ENCODE peak calls at places on chromosome 18, in ten cellular contexts. C is sigmoid colon, R is chondrocyte, W is A549, U is cardiac muscle cell, L is fibroblast of villous mesenchyme, K is fibroblast of pulmonary artery, D is AG10803, M is RWPE1, G is HFFc6. E is an unnamed sample.

GRCh38 chr18:13486686-13487085 is 239.7 kb downstream of the FAM210A start:
- DNase-seq in G (no peak), R (no peak), U (no peak), M (no peak), C (no peak), L (no peak), K (no peak), D (no peak), W (no peak), E (no peak)

GRCh38 chr18:78900938-78901909 is 78.4 kb upstream of the SALL3 start:
- DNase-seq in R (no peak), G (no peak), M (no peak), U (no peak), C (no peak), W (no peak), K (no peak), L (no peak), D (no peak), E (no peak)

GRCh38 chr18:48295586-48296311 is 113.4 kb downstream of the ZBTB7C start:
- DNase-seq in L (no peak), R (no peak), M (no peak), U (peak; percentile 34), W (no peak), D (no peak), G (no peak), K (peak; percentile 6), C (no peak), E (no peak)

GRCh38 chr18:26175481-26175880 is 41.8 kb downstream of the PSMA8 start:
- DNase-seq in C (no peak), K (no peak), D (no peak), L (no peak), W (no peak), U (no peak), G (no peak), R (no peak), M (no peak), E (no peak)

GRCh38 chr18:49168970-49169619 is 218.3 kb upstream of the SMAD7 start:
- DNase-seq in C (no peak), K (no peak), R (no peak), L (no peak), W (no peak), D (no peak), G (no peak), M (no peak), U (no peak), E (peak; percentile 22)

GRCh38 chr18:73147591-73147990 is 279.8 kb upstream of the NETO1 start:
- DNase-seq in C (no peak), D (no peak), L (no peak), W (no peak), G (no peak), U (no peak), K (no peak), M (no peak), R (no peak), E (no peak)

GRCh38 chr18:23384778-23385736 is 68.0 kb upstream of the RIOK3 start:
- DNase-seq in U (no peak), L (no peak), R (no peak), M (no peak), G (no peak), W (no peak), D (no peak), K (no peak), C (no peak), E (no peak)

GRCh38 chr18:23689616-23690504 is 607 bp downstream of the LAMA3 start:
- DNase-seq in C (no peak), D (no peak), L (no peak), U (no peak), K (no peak), M (no peak), G (no peak), R (peak; percentile 86), W (peak; percentile 42), E (peak; percentile 46)

GRCh38 chr18:74610216-74610615 is 12.5 kb downstream of the ZNF407 start:
- DNase-seq in L (no peak), C (no peak), R (no peak), G (no peak), M (no peak), K (no peak), W (no peak), D (no peak), U (no peak), E (no peak)

DNA sequence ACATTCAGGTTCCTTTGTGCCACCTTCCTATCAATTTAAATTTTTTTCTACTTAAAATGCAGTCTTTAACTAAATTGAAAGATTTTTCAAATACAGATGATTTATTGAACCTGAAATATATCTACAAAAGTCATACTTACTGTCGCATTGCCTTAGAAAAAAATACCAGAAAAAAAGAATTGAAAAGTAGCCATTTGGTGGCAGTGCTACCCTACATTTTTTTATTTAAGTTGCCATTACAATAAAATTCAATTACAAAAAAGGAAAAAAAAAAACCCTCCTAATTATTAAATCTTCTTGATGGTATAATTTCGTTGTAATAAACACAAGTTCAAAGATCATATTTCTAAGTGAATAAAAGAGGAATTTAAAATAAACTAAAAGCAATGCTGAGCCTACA is 43.4 kb downstream of the DSC3 start:
- DNase-seq in L (no peak), R (no peak), C (no peak), K (peak; percentile 16), W (no peak), D (no peak), G (no peak), M (no peak), U (peak; percentile 3), E (no peak)
- TF ChIP-seq CTCF in L (no peak), R (peak; percentile 78), C (no peak), K (peak; percentile 8), W (peak; percentile 40), D (no peak), G (no peak), M (no peak), U (no peak), E (no peak)

GRCh38 chr18:7737483-7737882 is 170.4 kb downstream of the PTPRM start:
- DNase-seq in C (no peak), W (no peak), G (no peak), K (no peak), R (no peak), M (no peak), U (no peak), L (no peak), D (no peak), E (no peak)

GRCh38 chr18:7730682-7731081 is 163.6 kb downstream of the PTPRM start:
- DNase-seq in G (no peak), K (no peak), C (no peak), W (no peak), R (no peak), U (no peak), M (no peak), D (no peak), L (no peak), E (no peak)

GRCh38 chr18:7733642-7734041 is 166.5 kb downstream of the PTPRM start:
- DNase-seq in U (no peak), M (no peak), R (no peak), G (no peak), C (no peak), L (no peak), W (peak; percentile 30), D (peak; percentile 13), K (no peak), E (no peak)

GRCh38 chr18:7735606-7736175 is 168.6 kb downstream of the PTPRM start:
- DNase-seq in L (no peak), U (no peak), W (no peak), G (no peak), R (no peak), M (no peak), C (no peak), K (no peak), D (no peak), E (peak; percentile 19)

DNA sequence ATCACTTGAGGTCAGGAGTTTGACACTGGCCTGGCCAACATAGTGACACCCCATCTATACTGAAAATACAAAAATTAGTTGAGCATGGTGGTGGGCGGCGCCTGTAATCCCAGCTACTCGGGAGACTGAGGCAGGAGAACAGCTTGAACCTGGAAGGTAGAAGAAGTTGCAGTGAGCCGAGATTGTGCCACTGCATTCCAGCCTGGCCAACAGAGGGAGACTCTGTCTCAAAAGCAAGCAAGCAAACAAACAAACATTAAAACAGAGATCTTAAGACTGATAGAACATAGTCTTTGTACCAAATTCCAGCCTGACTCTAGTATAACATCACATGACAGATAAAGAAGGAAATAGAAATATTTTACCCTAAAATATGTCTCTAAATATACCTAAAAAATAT is 168.1 kb downstream of the PTPRM start:
- DNase-seq in R (no peak), M (no peak), G (no peak), K (no peak), L (no peak), U (no peak), D (no peak), W (peak; percentile 35), C (no peak), E (no peak)
- TF ChIP-seq CTCF in R (peak; percentile 69), M (no peak), G (peak; percentile 62), K (peak; percentile 43), L (peak; percentile 40), U (peak; percentile 36), D (peak; percentile 44), W (peak; percentile 42), C (no peak), E (peak; percentile 32)

GRCh38 chr18:54626779-54627178 is 35.7 kb downstream of the DYNAP start:
- DNase-seq in L (no peak), R (no peak), U (no peak), W (no peak), D (no peak), C (no peak), M (no peak), K (no peak), G (no peak), E (no peak)

GRCh38 chr18:54616220-54616848 is 25.3 kb downstream of the DYNAP start:
- DNase-seq in L (peak; percentile 4), R (no peak), K (no peak), M (no peak), D (no peak), G (no peak), C (no peak), W (no peak), U (no peak), E (no peak)

DNA sequence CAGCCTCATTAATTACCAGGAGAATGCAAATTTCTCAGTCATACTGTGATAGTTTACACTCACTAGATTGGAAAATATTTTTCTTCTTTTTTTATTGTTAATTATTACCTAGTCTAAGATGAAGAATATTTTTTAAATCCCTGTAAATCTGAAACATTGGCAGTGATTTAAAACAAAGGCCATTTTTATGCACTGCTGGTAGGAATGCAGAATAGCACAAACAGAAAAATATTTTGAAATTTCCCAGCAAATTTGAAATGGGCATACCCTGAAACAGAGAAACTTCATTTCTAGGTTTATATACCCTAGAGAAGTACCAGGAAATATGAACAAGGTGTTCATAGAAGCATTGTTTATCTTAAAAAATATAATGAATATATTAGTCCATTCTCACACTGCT is 31.0 kb downstream of the DYNAP start:
- DNase-seq in W (no peak), D (no peak), M (no peak), K (no peak), L (no peak), U (no peak), G (no peak), C (no peak), R (no peak), E (no peak)
- TF ChIP-seq CTCF in W (no peak), D (peak; percentile 36), M (no peak), K (peak; percentile 29), L (peak; percentile 39), U (peak; percentile 13), G (peak; percentile 61), C (no peak), R (peak; percentile 48), E (no peak)

DNA sequence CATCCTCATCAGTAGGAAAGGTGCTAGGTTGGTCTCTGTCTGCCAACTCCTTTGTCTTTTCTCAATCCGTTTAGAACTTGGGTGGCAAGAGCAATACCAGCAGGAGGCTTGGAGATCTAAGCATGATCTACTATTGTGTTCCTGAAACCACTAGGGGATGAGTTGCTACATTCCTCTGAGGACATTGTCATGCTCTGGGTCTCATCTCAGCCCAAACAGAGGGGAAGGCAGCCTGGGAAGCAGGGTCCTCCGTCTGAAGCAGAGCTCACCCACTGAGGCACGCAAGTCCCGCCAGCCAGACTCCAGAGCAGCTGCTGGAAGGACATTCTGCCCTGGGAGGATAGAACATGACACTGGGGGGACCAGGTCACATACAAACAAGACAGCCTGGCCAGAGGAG is 162.9 kb downstream of the MTCL1 start:
- DNase-seq in W (no peak), C (no peak), L (no peak), K (no peak), U (no peak), M (no peak), D (no peak), G (no peak), R (no peak), E (no peak)
- TF ChIP-seq CTCF in W (no peak), C (no peak), L (no peak), K (no peak), U (no peak), M (no peak), D (no peak), G (no peak), R (no peak), E (no peak)